ENCODE peak calls at places on chromosomes 7 and 10, in six cellular contexts. M is lung, Z is GM13976, V is HCT116, N is kidney, T is mammary epithelial cell. C is an unnamed sample.

GRCh38 chr7:64098-64521 is 128.3 kb upstream of the FAM20C start:
- DNase-seq in V (peak; percentile 21), T (peak; percentile 42), Z (no peak), M (no peak), N (peak; percentile 55), C (no peak)

GRCh38 chr7:19713676-19714075 is 4.8 kb upstream of the POLR1F start:
- DNase-seq in T (peak; percentile 21), M (no peak), V (peak; percentile 51), Z (no peak), N (no peak), C (no peak)

GRCh38 chr10:114103286-114103685 is 59.6 kb downstream of the ADRB1 start:
- DNase-seq in M (no peak), N (no peak), V (peak; percentile 58), T (peak; percentile 46), Z (peak; percentile 72), C (no peak)

GRCh38 chr7:38907066-38907465 is 1.9 kb downstream of the VPS41 start:
- DNase-seq in Z (no peak), V (no peak), T (no peak), M (no peak), N (no peak), C (no peak)

GRCh38 chr10:127015373-127015772 is 110.1 kb downstream of the DOCK1 start:
- DNase-seq in V (no peak), M (no peak), T (no peak), Z (no peak), N (no peak), C (no peak)

GRCh38 chr7:138981332-138982203 is at the start of gene KIAA1549:
- DNase-seq in M (peak; percentile 41), T (peak; percentile 60), V (peak; percentile 12), N (peak; percentile 84), Z (peak; percentile 94), C (peak; percentile 90)

GRCh38 chr7:80127412-80128150 is 7.0 kb upstream of the GNAI1 start:
- DNase-seq in M (no peak), T (peak; percentile 27), V (no peak), N (no peak), Z (no peak), C (no peak)

GRCh38 chr7:135165862-135166261 is 4.6 kb downstream of the CYREN start:
- DNase-seq in M (no peak), N (no peak), V (no peak), T (no peak), Z (peak; percentile 7), C (no peak)

GRCh38 chr7:80204919-80205318 is 70.3 kb downstream of the GNAI1 start:
- DNase-seq in T (no peak), V (no peak), M (no peak), N (no peak), Z (no peak), C (no peak)

GRCh38 chr10:34228066-34228465 is 587.0 kb downstream of the PARD3 start:
- DNase-seq in Z (no peak), T (no peak), N (no peak), V (no peak), M (no peak), C (no peak)

GRCh38 chr10:114308470-114309110 is 69.5 kb downstream of the VWA2 start:
- DNase-seq in V (no peak), N (no peak), M (no peak), T (no peak), Z (no peak), C (no peak)

GRCh38 chr7:142443614-142444013 is 185.8 kb upstream of the PRSS58 start:
- DNase-seq in M (no peak), N (no peak), V (no peak), Z (no peak), T (no peak), C (no peak)

GRCh38 chr10:48901152-48901705 is 38.4 kb downstream of the LRRC18 start:
- DNase-seq in V (no peak), T (no peak), Z (no peak), N (no peak), M (no peak), C (peak; percentile 54)

GRCh38 chr7:125568799-125569198 is 639.2 kb upstream of the POT1 start:
- DNase-seq in N (no peak), Z (peak; percentile 29), M (no peak), T (no peak), V (no peak), C (no peak)

GRCh38 chr10:31288961-31289360 is 30.1 kb upstream of the ZEB1 start:
- DNase-seq in Z (no peak), V (no peak), N (no peak), M (no peak), T (no peak), C (no peak)

GRCh38 chr10:103493911-103494877 is 689 bp downstream of the NEURL1 start:
- DNase-seq in T (no peak), N (peak; percentile 78), V (no peak), Z (peak; percentile 48), M (no peak), C (no peak)

GRCh38 chr7:46786221-46786951 is 795.5 kb downstream of the TNS3 start:
- DNase-seq in M (no peak), T (peak; percentile 88), V (no peak), N (no peak), Z (no peak), C (no peak)

GRCh38 chr10:131253931-131254865 is 57.3 kb downstream of the TCERG1L start:
- DNase-seq in Z (no peak), V (no peak), N (no peak), M (no peak), T (no peak), C (no peak)

GRCh38 chr7:80826520-80827237 is 92.2 kb downstream of the SEMA3C start:
- DNase-seq in V (peak; percentile 29), T (peak; percentile 80), Z (no peak), M (no peak), N (no peak), C (no peak)

GRCh38 chr7:35681630-35682029 is 13.3 kb downstream of the HERPUD2 start:
- DNase-seq in N (no peak), T (no peak), V (no peak), M (no peak), Z (no peak), C (no peak)

GRCh38 chr7:112207106-112207592 is 654 bp downstream of the ZNF277 start:
- DNase-seq in V (no peak), M (no peak), Z (peak; percentile 43), N (no peak), T (peak; percentile 13), C (no peak)

GRCh38 chr10:15748137-15748536 is 28.4 kb upstream of the ITGA8 start:
- DNase-seq in Z (no peak), N (no peak), M (no peak), T (no peak), V (no peak), C (no peak)

GRCh38 chr10:66747451-66747850 is 178.4 kb upstream of the LRRTM3 start:
- DNase-seq in Z (no peak), M (no peak), N (no peak), T (peak; percentile 94), V (peak; percentile 46), C (no peak)

GRCh38 chr10:66746246-66746645 is 179.6 kb upstream of the LRRTM3 start:
- DNase-seq in V (no peak), T (no peak), M (no peak), N (no peak), Z (no peak), C (no peak)

GRCh38 chr10:66752714-66753113 is 173.1 kb upstream of the LRRTM3 start:
- DNase-seq in Z (no peak), N (no peak), M (no peak), V (no peak), T (peak; percentile 41), C (no peak)

GRCh38 chr10:66746711-66747110 is 179.1 kb upstream of the LRRTM3 start:
- DNase-seq in M (no peak), Z (no peak), N (no peak), T (peak; percentile 12), V (no peak), C (no peak)

DNA sequence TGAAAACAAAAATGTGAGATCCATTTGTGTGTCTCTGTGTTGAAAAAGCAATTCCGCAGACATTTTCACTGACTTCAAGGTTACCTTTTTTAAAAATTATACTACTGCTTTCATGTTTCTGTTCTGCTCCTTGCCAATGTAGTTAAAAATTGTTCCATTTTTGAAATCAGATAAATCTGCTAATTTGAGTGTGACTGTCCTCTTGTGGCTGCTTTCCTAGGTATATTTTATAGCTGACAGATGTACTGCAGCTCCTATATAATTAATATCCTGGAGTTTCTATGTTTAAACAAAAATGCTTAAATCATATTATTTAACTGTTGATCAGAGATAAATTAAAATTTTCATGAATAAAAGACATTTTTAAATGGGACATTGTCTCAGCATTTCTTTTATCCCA is 177.6 kb upstream of the LRRTM3 start:
- DNase-seq in V (no peak), N (no peak), Z (no peak), T (peak; percentile 2), M (no peak), C (no peak)
- TF ChIP-seq CTCF in V (peak; percentile 31), N (no peak), Z (no peak), T (peak; percentile 49), M (no peak), C (peak; percentile 40)

DNA sequence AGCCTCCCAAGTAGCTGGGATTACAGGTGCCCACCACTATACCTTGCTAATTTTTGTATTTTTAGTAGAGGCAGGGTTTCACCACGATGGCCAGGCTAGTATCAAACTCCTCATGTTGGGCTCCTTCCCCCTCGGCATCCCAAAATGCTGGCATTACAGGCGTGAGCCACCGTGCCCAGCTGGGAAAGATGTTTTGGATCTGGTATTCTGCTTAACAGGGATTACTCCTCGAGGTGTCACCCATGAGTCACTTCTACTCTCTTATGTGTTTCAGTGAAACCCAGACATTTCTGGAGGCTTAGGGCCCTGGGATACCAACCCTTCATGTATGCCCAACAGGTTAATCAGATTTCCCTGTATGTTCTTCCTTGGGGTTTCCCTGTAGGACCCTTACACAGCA is 11.8 kb upstream of the OPN4 start:
- DNase-seq in M (no peak), N (no peak), V (no peak), T (peak; percentile 78), Z (no peak), C (no peak)
- TF ChIP-seq CTCF in M (no peak), N (no peak), V (no peak), T (no peak), Z (no peak), C (no peak)

DNA sequence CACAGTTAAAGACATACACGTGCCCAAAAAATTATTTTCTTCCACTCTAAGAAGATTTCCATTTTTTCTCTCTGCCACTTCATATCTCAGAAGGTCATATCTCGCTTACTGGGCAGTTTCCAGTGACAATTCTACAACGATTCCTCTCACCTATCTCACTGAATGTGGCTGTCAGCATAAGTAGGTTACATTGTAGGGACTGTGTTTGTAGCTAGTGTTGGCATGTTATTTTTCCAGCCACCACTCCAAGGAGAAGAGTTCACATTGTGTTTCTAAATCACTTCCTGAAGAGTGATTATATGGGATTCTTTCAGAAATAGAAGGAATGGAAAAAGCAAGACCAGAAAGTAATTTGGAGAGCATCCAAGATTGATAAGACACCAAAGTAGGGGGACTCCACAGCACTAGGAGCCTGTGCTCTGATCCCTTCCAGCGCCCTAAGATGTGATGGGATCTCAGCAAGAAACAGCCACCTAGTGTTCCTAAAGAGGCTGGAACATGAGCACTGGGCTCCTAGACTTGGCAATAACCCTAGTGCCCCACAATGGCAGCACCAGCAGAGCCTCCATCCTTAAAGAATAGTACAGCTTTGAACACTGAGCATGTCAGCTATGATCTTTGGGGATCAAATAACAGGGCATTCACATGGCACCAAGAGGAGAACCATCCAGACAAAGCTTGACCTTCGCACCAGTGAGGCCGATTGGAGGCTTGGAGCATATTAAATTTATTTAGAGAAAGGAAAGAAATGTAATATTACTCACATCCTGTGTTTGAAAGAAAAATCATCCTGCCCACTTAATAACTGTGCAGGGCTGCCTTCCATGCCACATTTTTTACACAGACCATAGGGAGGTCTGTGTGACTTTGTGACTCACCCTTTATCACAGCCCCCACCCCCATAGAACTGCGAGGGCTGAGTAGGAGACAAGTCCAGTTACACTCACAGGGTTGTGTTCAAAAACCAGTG is 51.8 kb downstream of the CAV1 start:
- DNase-seq in Z (no peak), T (peak; percentile 84), V (no peak), M (no peak), N (no peak), C (no peak)
- TF ChIP-seq CTCF in Z (no peak), T (no peak), V (no peak), M (no peak), N (no peak), C (no peak)

GRCh38 chr10:130045091-130045652 is 65.5 kb downstream of the C10orf143 start:
- DNase-seq in V (peak; percentile 18), N (peak; percentile 29), T (no peak), M (no peak), Z (no peak), C (no peak)
- TF ChIP-seq CTCF in V (peak; percentile 65), N (no peak), T (no peak), M (no peak), Z (no peak), C (no peak)

C was measured in osteocyte.